ENCODE peak calls at places on chromosomes 5 and 9, in four cellular contexts. L is head of caudate nucleus, K is naive B cell, O is uterus. J is an unnamed sample.

GRCh38 chr9:127686461-127687393 is 20.1 kb upstream of the CFAP157 start:
- DNase-seq in O (no peak), L (no peak), K (no peak), J (no peak)

GRCh38 chr5:93582677-93583524 is at the start of gene NR2F1:
- DNase-seq in O (peak; percentile 87), L (no peak), K (no peak), J (no peak)

GRCh38 chr9:4984171-4984570 is 901 bp upstream of the JAK2 start:
- DNase-seq in L (no peak), O (no peak), K (no peak), J (no peak)

GRCh38 chr5:149177911-149178565 is 36.7 kb downstream of the ABLIM3 start:
- DNase-seq in L (no peak), K (no peak), O (no peak), J (no peak)

GRCh38 chr5:110439280-110439679 is 287.2 kb downstream of the TMEM232 start:
- DNase-seq in O (no peak), L (no peak), K (no peak), J (no peak)

GRCh38 chr5:148791334-148791667 is 35.1 kb upstream of the ADRB2 start:
- DNase-seq in K (no peak), O (no peak), L (no peak), J (peak; percentile 42)

GRCh38 chr5:82562696-82563240 is 284.6 kb upstream of the RPS23 start:
- DNase-seq in L (no peak), K (no peak), O (no peak), J (no peak)

GRCh38 chr5:56327810-56328209 is 94.7 kb upstream of the ANKRD55 start:
- DNase-seq in O (no peak), K (peak; percentile 18), L (no peak), J (peak; percentile 40)

GRCh38 chr5:123997354-123998215 is 485.6 kb downstream of the CSNK1G3 start:
- DNase-seq in L (no peak), O (no peak), K (no peak), J (no peak)

GRCh38 chr5:141478321-141478945 is 2.7 kb downstream of the PCDHGC3 start:
- DNase-seq in K (no peak), L (no peak), O (no peak), J (no peak)

GRCh38 chr5:121273818-121274433 is 577.8 kb upstream of the FTMT start:
- DNase-seq in L (peak; percentile 19), O (no peak), K (no peak), J (no peak)

GRCh38 chr9:2495221-2496005 is 126.2 kb upstream of the VLDLR start:
- DNase-seq in L (no peak), O (no peak), K (no peak), J (no peak)

GRCh38 chr5:11247224-11247623 is 486.2 kb upstream of the DAP start:
- DNase-seq in K (no peak), L (no peak), O (no peak), J (no peak)

GRCh38 chr5:9037048-9037447 is 508.8 kb downstream of the SEMA5A start:
- DNase-seq in O (no peak), K (no peak), L (no peak), J (no peak)

GRCh38 chr9:30103647-30104394 is 2280.6 kb upstream of the ACO1 start:
- DNase-seq in O (no peak), L (no peak), K (no peak), J (no peak)

GRCh38 chr5:160565376-160565775 is 143.7 kb downstream of the PTTG1 start:
- DNase-seq in L (no peak), O (no peak), K (no peak), J (no peak)

GRCh38 chr9:86176468-86176867 is 77.1 kb upstream of the GOLM1 start:
- DNase-seq in L (no peak), K (no peak), O (no peak), J (no peak)

GRCh38 chr5:34691326-34691725 is 35.2 kb downstream of the RAI14 start:
- DNase-seq in L (no peak), O (no peak), K (no peak), J (no peak)

J was measured in GM13977.